ENCODE peak calls at places on chromosome 1, in seven cellular contexts. Z, V, U, G, J, X and K are unnamed samples.

GRCh38 chr1:20279507-20279906 is 11.2 kb upstream of the VWA5B1 start:
- DNase-seq in Z (no peak), V (no peak), U (no peak), G (no peak), J (no peak), X (no peak), K (no peak)

GRCh38 chr1:92482665-92483441 is 3.9 kb downstream of the GFI1 start:
- DNase-seq in Z (peak), V (peak), U (peak), G (peak), J (no peak), X (peak), K (no peak)

GRCh38 chr1:220787069-220787614 is 429 bp downstream of the MTARC1 start:
- DNase-seq in Z (no peak), V (no peak), U (no peak), G (no peak), J (no peak), X (no peak), K (no peak)

GRCh38 chr1:43935711-43936427 is 2.3 kb downstream of the ARTN start:
- DNase-seq in Z (no peak), V (peak), U (no peak), G (no peak), J (no peak), X (peak), K (no peak)

GRCh38 chr1:1599030-1599916 is 662 bp downstream of the FNDC10 start:
- DNase-seq in Z (peak), V (peak), U (no peak), G (peak), J (no peak), X (peak), K (peak)

GRCh38 chr1:221727146-221728036 is 14.5 kb downstream of the DUSP10 start:
- DNase-seq in Z (no peak), V (no peak), U (no peak), G (no peak), J (no peak), X (no peak), K (no peak)

GRCh38 chr1:236916131-236916800 is 88.0 kb downstream of the MT1HL1 start:
- DNase-seq in Z (no peak), V (no peak), U (no peak), G (no peak), J (no peak), X (no peak), K (no peak)

GRCh38 chr1:103106426-103107321 is 1.6 kb downstream of the COL11A1 start:
- DNase-seq in Z (no peak), V (peak), U (no peak), G (no peak), J (peak), X (peak), K (no peak)

GRCh38 chr1:20411196-20411980 is 74.6 kb downstream of the CAMK2N1 start:
- DNase-seq in Z (peak), V (no peak), U (no peak), G (no peak), J (no peak), X (no peak), K (no peak)

GRCh38 chr1:71509051-71509595 is 428.3 kb upstream of the ZRANB2 start:
- DNase-seq in Z (no peak), V (no peak), U (no peak), G (no peak), J (no peak), X (no peak), K (no peak)

GRCh38 chr1:29237906-29238600 is 1.7 kb downstream of the PTPRU start:
- DNase-seq in Z (no peak), V (peak), U (no peak), G (peak), J (no peak), X (peak), K (no peak)

GRCh38 chr1:63888984-63889383 is 115.2 kb downstream of the ROR1 start:
- DNase-seq in Z (no peak), V (no peak), U (no peak), G (no peak), J (no peak), X (no peak), K (no peak)